ENCODE peak calls at places on chromosomes 1 and 21, in six cellular contexts. O is SK-N-SH, K is GM19239, M is HAP-1, V is T-helper 9 cell, X is C1 segment of cervical spinal cord. U is an unnamed sample.

GRCh38 chr1:190168116-190168515 is 309.5 kb downstream of the BRINP3 start:
- DNase-seq in O (no peak), K (no peak), M (no peak), V (no peak), X (no peak), U (no peak)

GRCh38 chr21:38875694-38876492 is 70.2 kb downstream of the ETS2 start:
- DNase-seq in O (no peak), K (no peak), M (no peak), V (no peak), X (no peak), U (no peak)

GRCh38 chr1:175126347-175126746 is 58.7 kb downstream of the TNN start:
- DNase-seq in O (no peak), K (no peak), M (no peak), V (no peak), X (no peak), U (no peak)

GRCh38 chr1:92663769-92664168 is 121.1 kb downstream of the EVI5 start:
- DNase-seq in O (no peak), K (no peak), M (no peak), V (no peak), X (no peak), U (no peak)

GRCh38 chr1:63818567-63819340 is 44.9 kb downstream of the ROR1 start:
- DNase-seq in O (no peak), K (no peak), M (no peak), V (no peak), X (no peak), U (no peak)

GRCh38 chr1:170776147-170776734 is 112.3 kb downstream of the PRRX1 start:
- DNase-seq in O (no peak), K (no peak), M (no peak), V (no peak), X (no peak), U (no peak)

GRCh38 chr1:199808110-199808870 is 219.2 kb upstream of the NR5A2 start:
- DNase-seq in O (no peak), K (no peak), M (no peak), V (no peak), X (no peak), U (no peak)

GRCh38 chr1:20290624-20291597 is at the start of gene VWA5B1:
- DNase-seq in O (peak), K (no peak), M (no peak), V (no peak), X (no peak), U (no peak)

GRCh38 chr1:116455509-116455908 is 82.5 kb downstream of the ATP1A1 start:
- DNase-seq in O (no peak), K (no peak), M (no peak), V (no peak), X (no peak), U (no peak)

GRCh38 chr1:79220509-79220908 is 214.0 kb upstream of the ADGRL4 start:
- DNase-seq in O (no peak), K (no peak), M (no peak), V (no peak), X (no peak), U (no peak)

U was measured in CD8-positive, alpha-beta T cell.